ENCODE peak calls at places on chromosome 7, in nine cellular contexts. One of them, this sample, is unnamed.

GRCh38 chr7:73569042-73569608 is 9.3 kb downstream of the TBL2 start:
- DNase-seq in ascending aorta: no peak
- DNase-seq in A549: no peak
- DNase-seq in left ventricle myocardium inferior: no peak
- DNase-seq in AG09309: no peak
- DNase-seq in fibroblast of lung: no peak
- DNase-seq in Caco-2: no peak
- DNase-seq in Panc1: no peak
- DNase-seq in epithelial cell of esophagus: no peak
- DNase-seq in this sample: no peak

GRCh38 chr7:68409851-68410250 is 1188.4 kb upstream of the AUTS2 start:
- DNase-seq in A549: no peak
- DNase-seq in Caco-2: no peak
- DNase-seq in AG09309: no peak
- DNase-seq in epithelial cell of esophagus: no peak
- DNase-seq in fibroblast of lung: no peak
- DNase-seq in ascending aorta: no peak
- DNase-seq in left ventricle myocardium inferior: no peak
- DNase-seq in Panc1: no peak
- DNase-seq in this sample: no peak

GRCh38 chr7:131285558-131285957 is 42.1 kb upstream of the MKLN1 start:
- DNase-seq in Panc1: no peak
- DNase-seq in epithelial cell of esophagus: no peak
- DNase-seq in ascending aorta: peak; percentile 71
- DNase-seq in Caco-2: no peak
- DNase-seq in A549: no peak
- DNase-seq in left ventricle myocardium inferior: peak; percentile 33
- DNase-seq in AG09309: no peak
- DNase-seq in fibroblast of lung: peak; percentile 29
- DNase-seq in this sample: no peak

GRCh38 chr7:20305726-20306125 is 25.0 kb upstream of the ITGB8 start:
- DNase-seq in Caco-2: no peak
- DNase-seq in epithelial cell of esophagus: no peak
- DNase-seq in A549: no peak
- DNase-seq in Panc1: no peak
- DNase-seq in AG09309: no peak
- DNase-seq in left ventricle myocardium inferior: no peak
- DNase-seq in ascending aorta: no peak
- DNase-seq in fibroblast of lung: no peak
- DNase-seq in this sample: no peak

GRCh38 chr7:922334-923107 is 32.0 kb downstream of the ADAP1 start:
- DNase-seq in Panc1: no peak
- DNase-seq in AG09309: no peak
- DNase-seq in ascending aorta: peak; percentile 61
- DNase-seq in epithelial cell of esophagus: no peak
- DNase-seq in left ventricle myocardium inferior: no peak
- DNase-seq in fibroblast of lung: no peak
- DNase-seq in Caco-2: no peak
- DNase-seq in A549: no peak
- DNase-seq in this sample: no peak

GRCh38 chr7:111654414-111654813 is 92.1 kb upstream of the IMMP2L start:
- DNase-seq in fibroblast of lung: no peak
- DNase-seq in Caco-2: no peak
- DNase-seq in epithelial cell of esophagus: no peak
- DNase-seq in ascending aorta: no peak
- DNase-seq in Panc1: no peak
- DNase-seq in left ventricle myocardium inferior: no peak
- DNase-seq in A549: no peak
- DNase-seq in AG09309: no peak
- DNase-seq in this sample: no peak

GRCh38 chr7:151853896-151854807 is 22.8 kb downstream of the PRKAG2 start:
- DNase-seq in epithelial cell of esophagus: no peak
- DNase-seq in A549: no peak
- DNase-seq in ascending aorta: no peak
- DNase-seq in AG09309: no peak
- DNase-seq in Panc1: no peak
- DNase-seq in left ventricle myocardium inferior: peak; percentile 56
- DNase-seq in fibroblast of lung: no peak
- DNase-seq in Caco-2: peak; percentile 36
- DNase-seq in this sample: no peak

GRCh38 chr7:151632750-151633515 is 113.2 kb upstream of the RHEB start:
- DNase-seq in ascending aorta: peak; percentile 80
- DNase-seq in epithelial cell of esophagus: peak; percentile 29
- DNase-seq in left ventricle myocardium inferior: peak; percentile 57
- DNase-seq in fibroblast of lung: peak; percentile 55
- DNase-seq in Caco-2: peak; percentile 17
- DNase-seq in Panc1: no peak
- DNase-seq in AG09309: no peak
- DNase-seq in A549: no peak
- DNase-seq in this sample: peak; percentile 71

GRCh38 chr7:146496657-146497056 is 380.1 kb downstream of the CNTNAP2 start:
- DNase-seq in left ventricle myocardium inferior: no peak
- DNase-seq in AG09309: no peak
- DNase-seq in A549: no peak
- DNase-seq in Panc1: no peak
- DNase-seq in epithelial cell of esophagus: no peak
- DNase-seq in fibroblast of lung: no peak
- DNase-seq in Caco-2: no peak
- DNase-seq in ascending aorta: no peak
- DNase-seq in this sample: no peak

GRCh38 chr7:135708041-135708440 is 19.9 kb downstream of the SLC13A4 start:
- DNase-seq in AG09309: no peak
- DNase-seq in Panc1: no peak
- DNase-seq in A549: no peak
- DNase-seq in left ventricle myocardium inferior: no peak
- DNase-seq in ascending aorta: no peak
- DNase-seq in epithelial cell of esophagus: no peak
- DNase-seq in fibroblast of lung: no peak
- DNase-seq in Caco-2: peak; percentile 20
- DNase-seq in this sample: no peak

GRCh38 chr7:81226234-81226633 is 307.4 kb upstream of the SEMA3C start:
- DNase-seq in ascending aorta: no peak
- DNase-seq in AG09309: no peak
- DNase-seq in left ventricle myocardium inferior: no peak
- DNase-seq in A549: no peak
- DNase-seq in fibroblast of lung: no peak
- DNase-seq in Panc1: no peak
- DNase-seq in epithelial cell of esophagus: no peak
- DNase-seq in Caco-2: no peak
- DNase-seq in this sample: no peak

GRCh38 chr7:22256702-22257101 is 100.3 kb downstream of the RAPGEF5 start:
- DNase-seq in Caco-2: no peak
- DNase-seq in Panc1: no peak
- DNase-seq in left ventricle myocardium inferior: no peak
- DNase-seq in epithelial cell of esophagus: no peak
- DNase-seq in fibroblast of lung: no peak
- DNase-seq in ascending aorta: no peak
- DNase-seq in AG09309: no peak
- DNase-seq in A549: no peak
- DNase-seq in this sample: no peak

GRCh38 chr7:39428221-39428620 is 138.0 kb upstream of the YAE1 start:
- DNase-seq in AG09309: peak; percentile 52
- DNase-seq in fibroblast of lung: peak; percentile 78
- DNase-seq in left ventricle myocardium inferior: no peak
- DNase-seq in Caco-2: peak; percentile 30
- DNase-seq in ascending aorta: no peak
- DNase-seq in epithelial cell of esophagus: peak; percentile 32
- DNase-seq in A549: no peak
- DNase-seq in Panc1: no peak
- DNase-seq in this sample: no peak

GRCh38 chr7:28497026-28497425 is 84.7 kb downstream of the CREB5 start:
- DNase-seq in ascending aorta: no peak
- DNase-seq in left ventricle myocardium inferior: no peak
- DNase-seq in Caco-2: no peak
- DNase-seq in epithelial cell of esophagus: no peak
- DNase-seq in AG09309: no peak
- DNase-seq in fibroblast of lung: no peak
- DNase-seq in Panc1: no peak
- DNase-seq in A549: no peak
- DNase-seq in this sample: no peak

GRCh38 chr7:945147-945555 is 9.3 kb downstream of the ADAP1 start:
- DNase-seq in left ventricle myocardium inferior: no peak
- DNase-seq in Caco-2: no peak
- DNase-seq in AG09309: no peak
- DNase-seq in epithelial cell of esophagus: peak; percentile 47
- DNase-seq in ascending aorta: peak; percentile 55
- DNase-seq in Panc1: no peak
- DNase-seq in A549: no peak
- DNase-seq in fibroblast of lung: no peak
- DNase-seq in this sample: no peak

GRCh38 chr7:2651336-2651735 is 19.6 kb downstream of the TTYH3 start:
- DNase-seq in epithelial cell of esophagus: no peak
- DNase-seq in Caco-2: no peak
- DNase-seq in left ventricle myocardium inferior: no peak
- DNase-seq in fibroblast of lung: no peak
- DNase-seq in AG09309: no peak
- DNase-seq in A549: no peak
- DNase-seq in Panc1: no peak
- DNase-seq in ascending aorta: no peak
- DNase-seq in this sample: no peak
- TF ChIP-seq CTCF in epithelial cell of esophagus: no peak
- TF ChIP-seq CTCF in Caco-2: no peak
- TF ChIP-seq CTCF in left ventricle myocardium inferior: no peak
- TF ChIP-seq CTCF in fibroblast of lung: no peak
- TF ChIP-seq CTCF in AG09309: no peak
- TF ChIP-seq CTCF in A549: no peak
- TF ChIP-seq CTCF in Panc1: no peak
- TF ChIP-seq CTCF in ascending aorta: no peak
- TF ChIP-seq CTCF in this sample: peak; percentile 27

DNA sequence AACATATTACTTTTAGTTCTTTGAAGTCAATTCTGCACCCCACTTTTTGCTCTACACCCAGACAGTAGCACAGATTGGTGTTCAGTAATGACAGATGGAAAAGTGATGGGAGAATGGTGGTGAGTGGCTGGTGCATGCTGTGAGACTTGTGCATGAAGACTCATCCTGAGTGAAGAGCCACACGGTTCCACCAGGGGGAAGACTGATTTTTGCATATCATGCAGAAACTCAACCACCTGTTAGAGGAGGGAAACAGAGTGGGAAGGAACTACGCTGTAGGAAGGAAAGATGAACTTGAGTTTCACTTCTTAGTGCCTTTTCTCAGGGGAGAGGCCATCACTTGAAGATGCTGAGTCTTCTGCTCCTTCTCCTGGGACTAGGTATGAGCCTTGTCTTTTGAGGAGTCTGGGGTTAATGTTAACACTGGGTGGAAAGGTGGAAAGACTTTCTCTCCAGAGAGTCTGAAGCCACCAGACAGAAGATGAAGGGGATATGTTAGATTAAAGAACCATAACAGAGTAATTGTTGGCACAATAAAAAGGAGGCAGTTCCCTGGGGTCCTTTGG is 9.3 kb upstream of the PRSS1 start:
- DNase-seq in A549: no peak
- DNase-seq in fibroblast of lung: no peak
- DNase-seq in ascending aorta: no peak
- DNase-seq in epithelial cell of esophagus: no peak
- DNase-seq in left ventricle myocardium inferior: no peak
- DNase-seq in Caco-2: peak; percentile 37
- DNase-seq in AG09309: no peak
- DNase-seq in Panc1: no peak
- DNase-seq in this sample: no peak
- TF ChIP-seq CTCF in A549: no peak
- TF ChIP-seq CTCF in fibroblast of lung: no peak
- TF ChIP-seq CTCF in ascending aorta: no peak
- TF ChIP-seq CTCF in epithelial cell of esophagus: no peak
- TF ChIP-seq CTCF in left ventricle myocardium inferior: no peak
- TF ChIP-seq CTCF in Caco-2: peak; percentile 58
- TF ChIP-seq CTCF in AG09309: no peak
- TF ChIP-seq CTCF in Panc1: no peak
- TF ChIP-seq CTCF in this sample: peak; percentile 12

GRCh38 chr7:87506243-87507180 is 31.0 kb upstream of the ABCB4 start:
- DNase-seq in A549: no peak
- DNase-seq in Panc1: no peak
- DNase-seq in Caco-2: no peak
- DNase-seq in epithelial cell of esophagus: peak; percentile 32
- DNase-seq in fibroblast of lung: peak; percentile 35
- DNase-seq in ascending aorta: no peak
- DNase-seq in AG09309: no peak
- DNase-seq in left ventricle myocardium inferior: no peak
- DNase-seq in this sample: no peak
- TF ChIP-seq CTCF in A549: peak; percentile 56
- TF ChIP-seq CTCF in Panc1: peak; percentile 54
- TF ChIP-seq CTCF in Caco-2: peak; percentile 11
- TF ChIP-seq CTCF in epithelial cell of esophagus: peak; percentile 34
- TF ChIP-seq CTCF in fibroblast of lung: peak; percentile 38
- TF ChIP-seq CTCF in ascending aorta: peak; percentile 36
- TF ChIP-seq CTCF in AG09309: peak; percentile 26
- TF ChIP-seq CTCF in left ventricle myocardium inferior: peak; percentile 55
- TF ChIP-seq CTCF in this sample: peak; percentile 32

GRCh38 chr7:121430558-121430957 is 34.5 kb upstream of the FAM3C start:
- DNase-seq in Caco-2: no peak
- DNase-seq in AG09309: no peak
- DNase-seq in left ventricle myocardium inferior: no peak
- DNase-seq in epithelial cell of esophagus: no peak
- DNase-seq in fibroblast of lung: no peak
- DNase-seq in Panc1: no peak
- DNase-seq in A549: no peak
- DNase-seq in ascending aorta: no peak
- DNase-seq in this sample: no peak

GRCh38 chr7:121433775-121434174 is 37.7 kb upstream of the FAM3C start:
- DNase-seq in ascending aorta: no peak
- DNase-seq in Caco-2: no peak
- DNase-seq in A549: no peak
- DNase-seq in Panc1: no peak
- DNase-seq in fibroblast of lung: no peak
- DNase-seq in AG09309: no peak
- DNase-seq in left ventricle myocardium inferior: no peak
- DNase-seq in epithelial cell of esophagus: no peak
- DNase-seq in this sample: peak; percentile 29

GRCh38 chr7:121431996-121432395 is 35.9 kb upstream of the FAM3C start:
- DNase-seq in Caco-2: no peak
- DNase-seq in epithelial cell of esophagus: no peak
- DNase-seq in Panc1: no peak
- DNase-seq in ascending aorta: no peak
- DNase-seq in fibroblast of lung: no peak
- DNase-seq in A549: no peak
- DNase-seq in left ventricle myocardium inferior: no peak
- DNase-seq in AG09309: no peak
- DNase-seq in this sample: no peak

GRCh38 chr7:121429803-121430202 is 33.7 kb upstream of the FAM3C start:
- DNase-seq in left ventricle myocardium inferior: no peak
- DNase-seq in AG09309: no peak
- DNase-seq in ascending aorta: no peak
- DNase-seq in fibroblast of lung: no peak
- DNase-seq in A549: no peak
- DNase-seq in Panc1: no peak
- DNase-seq in epithelial cell of esophagus: peak; percentile 44
- DNase-seq in Caco-2: no peak
- DNase-seq in this sample: no peak

GRCh38 chr7:121431389-121431788 is 35.3 kb upstream of the FAM3C start:
- DNase-seq in A549: no peak
- DNase-seq in AG09309: no peak
- DNase-seq in epithelial cell of esophagus: no peak
- DNase-seq in Panc1: no peak
- DNase-seq in left ventricle myocardium inferior: no peak
- DNase-seq in ascending aorta: no peak
- DNase-seq in fibroblast of lung: no peak
- DNase-seq in Caco-2: no peak
- DNase-seq in this sample: no peak
- TF ChIP-seq CTCF in A549: no peak
- TF ChIP-seq CTCF in AG09309: no peak
- TF ChIP-seq CTCF in epithelial cell of esophagus: no peak
- TF ChIP-seq CTCF in Panc1: no peak
- TF ChIP-seq CTCF in left ventricle myocardium inferior: no peak
- TF ChIP-seq CTCF in ascending aorta: no peak
- TF ChIP-seq CTCF in fibroblast of lung: no peak
- TF ChIP-seq CTCF in Caco-2: no peak
- TF ChIP-seq CTCF in this sample: no peak

GRCh38 chr7:143013897-143014296 is 13.0 kb downstream of the OR9A2 start:
- DNase-seq in Caco-2: no peak
- DNase-seq in AG09309: peak; percentile 63
- DNase-seq in epithelial cell of esophagus: peak; percentile 13
- DNase-seq in left ventricle myocardium inferior: no peak
- DNase-seq in fibroblast of lung: peak; percentile 89
- DNase-seq in Panc1: no peak
- DNase-seq in A549: no peak
- DNase-seq in ascending aorta: no peak
- DNase-seq in this sample: no peak
- TF ChIP-seq CTCF in Caco-2: no peak
- TF ChIP-seq CTCF in AG09309: no peak
- TF ChIP-seq CTCF in epithelial cell of esophagus: no peak
- TF ChIP-seq CTCF in left ventricle myocardium inferior: no peak
- TF ChIP-seq CTCF in fibroblast of lung: no peak
- TF ChIP-seq CTCF in Panc1: no peak
- TF ChIP-seq CTCF in A549: no peak
- TF ChIP-seq CTCF in ascending aorta: no peak
- TF ChIP-seq CTCF in this sample: no peak